ENCODE peak calls at places on chromosome 2, in six cellular contexts. One of them, this sample, is unnamed.

GRCh38 chr2:153497938-153498629 is 19.5 kb upstream of the RPRM start:
- DNase-seq in Caco-2: no peak
- DNase-seq in uterus: no peak
- DNase-seq in stomach: no peak
- DNase-seq in GM20000: no peak
- DNase-seq in fibroblast of lung: no peak
- DNase-seq in this sample: no peak

GRCh38 chr2:64937341-64938230 is 51.6 kb upstream of the SLC1A4 start:
- DNase-seq in Caco-2: no peak
- DNase-seq in uterus: no peak
- DNase-seq in stomach: no peak
- DNase-seq in GM20000: no peak
- DNase-seq in fibroblast of lung: no peak
- DNase-seq in this sample: peak; percentile 58

GRCh38 chr2:20646446-20646845 is 4.5 kb downstream of the HS1BP3 start:
- DNase-seq in Caco-2: no peak
- DNase-seq in uterus: no peak
- DNase-seq in stomach: no peak
- DNase-seq in GM20000: no peak
- DNase-seq in fibroblast of lung: no peak
- DNase-seq in this sample: peak; percentile 27

GRCh38 chr2:237864030-237864931 is 4.9 kb downstream of the RAMP1 start:
- DNase-seq in Caco-2: no peak
- DNase-seq in uterus: peak; percentile 74
- DNase-seq in stomach: no peak
- DNase-seq in GM20000: no peak
- DNase-seq in fibroblast of lung: peak; percentile 12
- DNase-seq in this sample: no peak

GRCh38 chr2:210913461-210913860 is 357.1 kb downstream of the CPS1 start:
- DNase-seq in Caco-2: no peak
- DNase-seq in uterus: no peak
- DNase-seq in stomach: no peak
- DNase-seq in GM20000: no peak
- DNase-seq in fibroblast of lung: peak; percentile 76
- DNase-seq in this sample: no peak

GRCh38 chr2:195108182-195108581 is 548.8 kb upstream of the SLC39A10 start:
- DNase-seq in Caco-2: no peak
- DNase-seq in uterus: no peak
- DNase-seq in stomach: no peak
- DNase-seq in GM20000: no peak
- DNase-seq in fibroblast of lung: no peak
- DNase-seq in this sample: no peak

GRCh38 chr2:36540986-36541750 is 56.8 kb downstream of the FEZ2 start:
- DNase-seq in Caco-2: no peak
- DNase-seq in uterus: no peak
- DNase-seq in stomach: no peak
- DNase-seq in GM20000: no peak
- DNase-seq in fibroblast of lung: no peak
- DNase-seq in this sample: no peak

GRCh38 chr2:109098251-109098920 is 30.6 kb upstream of the SH3RF3 start:
- DNase-seq in Caco-2: no peak
- DNase-seq in uterus: no peak
- DNase-seq in stomach: no peak
- DNase-seq in GM20000: no peak
- DNase-seq in fibroblast of lung: peak; percentile 50
- DNase-seq in this sample: no peak

GRCh38 chr2:239807568-239807967 is 217.6 kb downstream of the NDUFA10 start:
- DNase-seq in Caco-2: no peak
- DNase-seq in uterus: no peak
- DNase-seq in stomach: peak; percentile 10
- DNase-seq in GM20000: no peak
- DNase-seq in fibroblast of lung: no peak
- DNase-seq in this sample: no peak

GRCh38 chr2:134372611-134373131 is 118.8 kb downstream of the MGAT5 start:
- DNase-seq in Caco-2: no peak
- DNase-seq in uterus: peak; percentile 60
- DNase-seq in stomach: no peak
- DNase-seq in GM20000: no peak
- DNase-seq in fibroblast of lung: peak; percentile 94
- DNase-seq in this sample: peak; percentile 54

GRCh38 chr2:233093721-233094120 is 33.6 kb downstream of the INPP5D start:
- DNase-seq in Caco-2: no peak
- DNase-seq in uterus: no peak
- DNase-seq in stomach: no peak
- DNase-seq in GM20000: no peak
- DNase-seq in fibroblast of lung: no peak
- DNase-seq in this sample: no peak

GRCh38 chr2:201909348-201909747 is 103.0 kb downstream of the CDK15 start:
- DNase-seq in Caco-2: no peak
- DNase-seq in uterus: no peak
- DNase-seq in stomach: no peak
- DNase-seq in GM20000: no peak
- DNase-seq in fibroblast of lung: peak; percentile 99
- DNase-seq in this sample: no peak

GRCh38 chr2:241636983-241637232 is at the start of gene THAP4:
- DNase-seq in Caco-2: no peak
- DNase-seq in uterus: no peak
- DNase-seq in stomach: peak; percentile 74
- DNase-seq in GM20000: peak; percentile 97
- DNase-seq in fibroblast of lung: no peak
- DNase-seq in this sample: peak; percentile 86

GRCh38 chr2:73116182-73116960 is 3.6 kb upstream of the RAB11FIP5 start:
- DNase-seq in Caco-2: no peak
- DNase-seq in uterus: no peak
- DNase-seq in stomach: no peak
- DNase-seq in GM20000: no peak
- DNase-seq in fibroblast of lung: no peak
- DNase-seq in this sample: no peak

GRCh38 chr2:240146591-240147278 is 6.3 kb upstream of the OTOS start:
- DNase-seq in Caco-2: no peak
- DNase-seq in uterus: no peak
- DNase-seq in stomach: no peak
- DNase-seq in GM20000: no peak
- DNase-seq in fibroblast of lung: no peak
- DNase-seq in this sample: no peak

GRCh38 chr2:64914735-64915509 is 74.3 kb upstream of the SLC1A4 start:
- DNase-seq in Caco-2: no peak
- DNase-seq in uterus: peak; percentile 71
- DNase-seq in stomach: no peak
- DNase-seq in GM20000: peak; percentile 70
- DNase-seq in fibroblast of lung: peak; percentile 26
- DNase-seq in this sample: no peak

GRCh38 chr2:221535824-221536223 is 36.3 kb downstream of the EPHA4 start:
- DNase-seq in Caco-2: peak; percentile 83
- DNase-seq in uterus: no peak
- DNase-seq in stomach: no peak
- DNase-seq in GM20000: no peak
- DNase-seq in fibroblast of lung: no peak
- DNase-seq in this sample: no peak

GRCh38 chr2:218964041-218964771 is 4.7 kb downstream of the CDK5R2 start:
- DNase-seq in Caco-2: no peak
- DNase-seq in uterus: no peak
- DNase-seq in stomach: no peak
- DNase-seq in GM20000: no peak
- DNase-seq in fibroblast of lung: peak; percentile 88
- DNase-seq in this sample: no peak

GRCh38 chr2:189305291-189305943 is 125.9 kb upstream of the COL5A2 start:
- DNase-seq in Caco-2: no peak
- DNase-seq in uterus: no peak
- DNase-seq in stomach: no peak
- DNase-seq in GM20000: no peak
- DNase-seq in fibroblast of lung: peak; percentile 66
- DNase-seq in this sample: no peak

GRCh38 chr2:17754773-17755425 is 961 bp downstream of the GEN1 start:
- DNase-seq in Caco-2: no peak
- DNase-seq in uterus: no peak
- DNase-seq in stomach: no peak
- DNase-seq in GM20000: no peak
- DNase-seq in fibroblast of lung: peak; percentile 19
- DNase-seq in this sample: no peak

DNA sequence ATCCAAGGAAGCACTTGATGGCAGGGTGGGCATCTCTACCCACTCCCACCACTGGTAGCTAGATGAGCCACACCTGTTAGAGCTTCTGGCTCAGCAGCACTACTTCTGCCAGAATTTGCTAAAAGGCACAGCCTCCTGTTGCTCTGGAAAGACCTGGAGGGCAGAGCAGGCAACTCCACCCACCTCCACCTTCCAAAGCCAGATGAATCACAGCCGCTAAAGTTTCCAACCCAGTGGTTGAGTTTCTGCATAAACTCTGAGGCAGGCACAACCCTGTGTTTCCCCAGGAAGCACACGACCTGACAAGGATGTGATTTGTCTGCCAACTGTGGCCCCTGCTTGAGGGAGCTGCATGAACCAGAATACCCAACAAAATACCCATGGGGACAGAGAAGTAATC is 111.6 kb upstream of the GCFC2 start:
- DNase-seq in Caco-2: no peak
- DNase-seq in uterus: no peak
- DNase-seq in stomach: no peak
- DNase-seq in GM20000: no peak
- DNase-seq in fibroblast of lung: no peak
- DNase-seq in this sample: no peak
- TF ChIP-seq CTCF in Caco-2: no peak
- TF ChIP-seq CTCF in uterus: no peak
- TF ChIP-seq CTCF in stomach: no peak
- TF ChIP-seq CTCF in GM20000: no peak
- TF ChIP-seq CTCF in fibroblast of lung: no peak
- TF ChIP-seq CTCF in this sample: no peak

GRCh38 chr2:149715894-149716293 is 128.3 kb upstream of the MMADHC start:
- DNase-seq in Caco-2: no peak
- DNase-seq in uterus: no peak
- DNase-seq in stomach: no peak
- DNase-seq in GM20000: no peak
- DNase-seq in fibroblast of lung: no peak
- DNase-seq in this sample: no peak

GRCh38 chr2:149720615-149721014 is 133.0 kb upstream of the MMADHC start:
- DNase-seq in Caco-2: no peak
- DNase-seq in uterus: no peak
- DNase-seq in stomach: no peak
- DNase-seq in GM20000: no peak
- DNase-seq in fibroblast of lung: no peak
- DNase-seq in this sample: no peak

GRCh38 chr2:149716687-149717086 is 129.1 kb upstream of the MMADHC start:
- DNase-seq in Caco-2: no peak
- DNase-seq in uterus: no peak
- DNase-seq in stomach: no peak
- DNase-seq in GM20000: no peak
- DNase-seq in fibroblast of lung: peak; percentile 45
- DNase-seq in this sample: no peak

GRCh38 chr2:149719695-149720094 is 132.1 kb upstream of the MMADHC start:
- DNase-seq in Caco-2: no peak
- DNase-seq in uterus: no peak
- DNase-seq in stomach: no peak
- DNase-seq in GM20000: no peak
- DNase-seq in fibroblast of lung: no peak
- DNase-seq in this sample: no peak

DNA sequence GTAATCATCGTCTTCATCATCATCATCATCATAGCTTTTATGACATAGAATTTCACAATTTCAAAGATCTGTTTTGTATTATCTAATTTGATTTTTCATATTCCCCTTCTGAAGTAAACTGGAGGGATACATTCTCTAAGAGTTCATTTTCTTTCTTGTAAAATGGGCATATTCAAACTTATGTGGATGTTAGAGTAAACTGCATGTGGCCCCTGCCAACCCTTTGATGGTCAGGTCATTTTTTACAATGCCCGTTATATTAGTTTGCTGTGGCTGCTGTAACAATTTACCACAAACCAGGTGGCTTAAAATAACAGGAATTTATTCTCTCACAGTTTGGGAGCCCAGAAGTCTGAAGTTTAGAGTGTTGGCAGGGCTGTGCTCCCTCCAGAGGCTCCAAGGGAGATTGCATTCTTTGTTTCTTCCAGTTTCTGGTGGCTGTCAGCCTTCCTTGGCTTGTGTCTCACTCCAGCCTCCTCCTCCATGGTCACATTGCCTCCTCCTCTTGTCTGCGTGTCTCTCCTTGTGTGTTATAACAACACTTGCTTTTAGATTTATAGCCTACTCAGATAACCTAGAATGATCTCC is 127.5 kb upstream of the MMADHC start:
- DNase-seq in Caco-2: peak; percentile 40
- DNase-seq in uterus: no peak
- DNase-seq in stomach: no peak
- DNase-seq in GM20000: peak; percentile 3
- DNase-seq in fibroblast of lung: peak; percentile 45
- DNase-seq in this sample: no peak
- TF ChIP-seq CTCF in Caco-2: peak; percentile 81
- TF ChIP-seq CTCF in uterus: no peak
- TF ChIP-seq CTCF in stomach: peak; percentile 25
- TF ChIP-seq CTCF in GM20000: peak; percentile 40
- TF ChIP-seq CTCF in fibroblast of lung: peak; percentile 86
- TF ChIP-seq CTCF in this sample: peak; percentile 9

GRCh38 chr2:88450186-88450585 is 2.3 kb downstream of the FOXI3 start:
- DNase-seq in Caco-2: no peak
- DNase-seq in uterus: no peak
- DNase-seq in stomach: no peak
- DNase-seq in GM20000: no peak
- DNase-seq in fibroblast of lung: no peak
- DNase-seq in this sample: no peak

GRCh38 chr2:88450925-88451575 is 1.4 kb downstream of the FOXI3 start:
- DNase-seq in Caco-2: no peak
- DNase-seq in uterus: no peak
- DNase-seq in stomach: no peak
- DNase-seq in GM20000: no peak
- DNase-seq in fibroblast of lung: no peak
- DNase-seq in this sample: no peak

GRCh38 chr2:88452151-88452851 is at the start of gene FOXI3:
- DNase-seq in Caco-2: no peak
- DNase-seq in uterus: no peak
- DNase-seq in stomach: no peak
- DNase-seq in GM20000: peak; percentile 48
- DNase-seq in fibroblast of lung: no peak
- DNase-seq in this sample: no peak

GRCh38 chr2:88451647-88452150 is 794 bp downstream of the FOXI3 start:
- DNase-seq in Caco-2: no peak
- DNase-seq in uterus: no peak
- DNase-seq in stomach: no peak
- DNase-seq in GM20000: no peak
- DNase-seq in fibroblast of lung: no peak
- DNase-seq in this sample: no peak

DNA sequence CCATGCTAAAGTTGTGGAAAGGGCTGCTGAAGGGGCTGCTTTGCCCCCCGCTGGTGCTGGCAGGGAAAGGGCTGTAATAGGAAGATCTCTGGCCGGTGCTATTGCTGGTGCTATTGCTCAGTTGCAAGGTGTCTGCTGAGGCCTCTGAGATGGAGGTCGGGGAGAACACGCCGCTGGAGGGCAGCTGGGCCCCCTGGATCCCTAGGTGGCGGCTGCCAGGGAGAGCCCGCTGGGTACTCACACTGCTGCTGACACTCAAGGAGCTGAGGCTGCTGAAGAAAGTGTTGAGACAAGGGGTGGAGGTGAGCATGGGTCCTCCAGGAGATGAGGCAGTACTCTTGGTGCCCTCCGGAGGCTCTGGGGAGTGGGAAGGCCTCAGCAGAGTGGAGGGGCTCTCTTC is 4.2 kb downstream of the FOXI3 start:
- DNase-seq in Caco-2: peak; percentile 13
- DNase-seq in uterus: no peak
- DNase-seq in stomach: no peak
- DNase-seq in GM20000: no peak
- DNase-seq in fibroblast of lung: no peak
- DNase-seq in this sample: no peak
- TF ChIP-seq CTCF in Caco-2: no peak
- TF ChIP-seq CTCF in uterus: no peak
- TF ChIP-seq CTCF in stomach: no peak
- TF ChIP-seq CTCF in GM20000: no peak
- TF ChIP-seq CTCF in fibroblast of lung: no peak
- TF ChIP-seq CTCF in this sample: no peak

GRCh38 chr2:55213822-55214221 is 18.3 kb downstream of the CLHC1 start:
- DNase-seq in Caco-2: no peak
- DNase-seq in uterus: no peak
- DNase-seq in stomach: no peak
- DNase-seq in GM20000: no peak
- DNase-seq in fibroblast of lung: no peak
- DNase-seq in this sample: no peak
- TF ChIP-seq CTCF in Caco-2: no peak
- TF ChIP-seq CTCF in uterus: no peak
- TF ChIP-seq CTCF in stomach: no peak
- TF ChIP-seq CTCF in GM20000: no peak
- TF ChIP-seq CTCF in fibroblast of lung: no peak
- TF ChIP-seq CTCF in this sample: no peak